ENCODE peak calls at places on chromosomes 12 and 14, in eight cellular contexts. T, G, O, X, D, E, I and L are unnamed samples.

GRCh38 chr12:14283489-14284144 is 81.9 kb upstream of the ATF7IP start:
- DNase-seq in T (peak; percentile 76), I (no peak), O (no peak), G (peak; percentile 86), X (no peak), E (no peak), D (no peak), L (no peak)

GRCh38 chr12:45304514-45305178 is 88.8 kb downstream of the ANO6 start:
- DNase-seq in D (no peak), G (no peak), I (no peak), T (no peak), E (no peak), X (no peak), O (no peak), L (no peak)

GRCh38 chr12:103085541-103085940 is 128.1 kb downstream of the ASCL1 start:
- DNase-seq in X (no peak), E (no peak), O (no peak), G (no peak), D (no peak), T (no peak), I (no peak), L (no peak)

GRCh38 chr12:41206298-41206697 is 18.2 kb downstream of the PDZRN4 start:
- DNase-seq in G (no peak), O (no peak), T (no peak), D (no peak), E (no peak), I (no peak), X (no peak), L (no peak)

GRCh38 chr14:26963696-26964095 is 365.9 kb upstream of the NOVA1 start:
- DNase-seq in G (no peak), D (no peak), X (no peak), T (no peak), I (no peak), O (no peak), E (no peak), L (no peak)

GRCh38 chr14:76894308-76894707 is 68.1 kb downstream of the LRRC74A start:
- DNase-seq in T (no peak), E (no peak), D (no peak), O (no peak), I (peak; percentile 64), G (peak; percentile 35), X (no peak), L (no peak)

GRCh38 chr12:116532986-116533342 is 26.2 kb upstream of the MAP1LC3B2 start:
- DNase-seq in O (no peak), T (no peak), X (no peak), E (no peak), I (no peak), G (no peak), D (no peak), L (no peak)

GRCh38 chr12:100127766-100128508 is 14.7 kb downstream of the BLTP3B start:
- DNase-seq in O (no peak), E (no peak), D (no peak), I (no peak), X (no peak), G (no peak), T (no peak), L (no peak)

GRCh38 chr14:44846232-44846824 is 115.4 kb downstream of the KLHL28 start:
- DNase-seq in D (no peak), G (peak; percentile 72), T (peak; percentile 27), I (peak; percentile 20), O (no peak), X (no peak), E (peak; percentile 28), L (peak; percentile 39)

GRCh38 chr12:125568306-125568705 is 503.1 kb downstream of the AACS start:
- DNase-seq in T (no peak), D (no peak), X (no peak), O (no peak), I (no peak), G (no peak), E (no peak), L (no peak)

GRCh38 chr12:55717397-55718007 is 1.7 kb downstream of the BLOC1S1 start:
- DNase-seq in D (no peak), E (no peak), G (no peak), I (peak; percentile 34), T (no peak), X (no peak), O (peak; percentile 63), L (no peak)

GRCh38 chr14:93113678-93114067 is 2.1 kb downstream of the ITPK1 start:
- DNase-seq in G (peak; percentile 48), O (no peak), X (peak; percentile 78), I (no peak), T (no peak), E (no peak), D (no peak), L (no peak)

GRCh38 chr12:124914392-124915248 is at the start of gene UBC:
- DNase-seq in G (peak; percentile 95), D (peak; percentile 98), E (peak; percentile 87), X (peak; percentile 97), O (peak; percentile 95), I (peak; percentile 84), T (no peak), L (no peak)

GRCh38 chr12:91556909-91557308 is 374.3 kb upstream of the DCN start:
- DNase-seq in I (no peak), O (no peak), T (no peak), D (no peak), X (no peak), G (no peak), E (no peak), L (no peak)

GRCh38 chr14:75222208-75222701 is 45.8 kb upstream of the TMED10 start:
- DNase-seq in G (peak; percentile 38), E (no peak), I (no peak), D (no peak), T (peak; percentile 53), X (peak; percentile 79), O (no peak), L (no peak)

GRCh38 chr12:75863475-75863874 is 168.1 kb downstream of the PHLDA1 start:
- DNase-seq in O (no peak), X (no peak), T (no peak), G (no peak), I (no peak), E (no peak), D (no peak), L (no peak)

GRCh38 chr14:36827861-36828260 is 166.2 kb downstream of the PAX9 start:
- DNase-seq in O (no peak), X (no peak), I (no peak), E (no peak), G (no peak), T (no peak), D (no peak), L (no peak)

GRCh38 chr14:34713681-34714319 is 593 bp downstream of the CFL2 start:
- DNase-seq in T (no peak), I (peak; percentile 7), O (peak; percentile 37), G (peak; percentile 33), E (no peak), X (no peak), D (no peak), L (no peak)
- TF ChIP-seq POLR2AphosphoS5 in T (peak; percentile 29), I (no peak), O (peak; percentile 63), G (no peak), E (no peak), X (no peak), D (peak; percentile 95), L (no peak)

DNA sequence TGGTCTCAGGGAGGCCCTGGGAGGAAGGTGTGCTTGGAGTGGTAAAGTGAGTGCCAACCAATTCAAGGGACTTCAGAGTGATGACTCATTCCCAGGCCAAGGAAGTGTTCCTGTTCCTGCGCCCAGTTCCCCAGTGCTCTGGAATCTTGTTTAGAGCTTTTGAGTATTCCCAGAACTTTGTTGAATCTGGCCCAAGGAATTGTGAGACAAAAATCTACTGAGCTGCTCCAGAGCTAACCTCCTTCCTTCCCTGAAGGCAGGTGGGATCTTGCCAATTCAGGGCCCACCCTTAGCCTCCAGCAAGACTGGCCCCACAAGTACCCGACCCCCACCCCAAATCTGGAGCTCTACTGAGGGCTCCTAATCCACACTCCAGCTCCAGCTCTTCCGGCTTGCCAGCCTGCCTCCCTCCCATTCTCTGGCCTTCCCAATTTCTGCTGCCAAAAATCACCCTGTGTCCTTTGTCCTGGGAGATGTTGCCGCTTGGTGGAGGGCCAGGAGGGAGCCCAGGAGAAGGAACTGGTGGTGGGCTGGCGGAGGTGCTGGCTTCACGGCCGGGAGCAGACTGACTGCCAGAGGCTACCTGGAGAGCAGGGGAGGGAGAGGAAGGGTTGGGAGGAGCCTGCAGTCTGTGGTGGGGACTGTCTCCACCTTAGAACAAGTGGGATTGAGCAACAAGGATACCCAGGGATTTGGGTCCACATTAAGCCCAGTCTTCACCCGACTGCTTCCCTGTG is 2.0 kb upstream of the ATN1 start:
- DNase-seq in I (no peak), G (peak; percentile 91), O (peak; percentile 76), X (peak; percentile 74), E (peak; percentile 90), T (no peak), D (no peak), L (peak; percentile 46)
- H3K27ac ChIP-seq in I (peak overlapping the region; percentile 39), G (peak overlapping the region; percentile 100), O (peak overlapping the region; percentile 97), X (peak overlapping the region; percentile 86), E (peak overlapping the region; percentile 99), T (no peak overlapping the region), D (peak overlapping the region; percentile 99), L (peak overlapping the region; percentile 96)

GRCh38 chr12:29639893-29640495 is 142.5 kb upstream of the OVCH1 start:
- DNase-seq in T (no peak), O (no peak), X (no peak), G (no peak), I (no peak), E (no peak), D (no peak), L (no peak)

GRCh38 chr12:29638528-29638927 is 141.0 kb upstream of the OVCH1 start:
- DNase-seq in T (no peak), D (no peak), G (no peak), X (no peak), O (no peak), E (no peak), I (no peak), L (no peak)

GRCh38 chr12:29644536-29645162 is 139.1 kb downstream of the TMTC1 start:
- DNase-seq in I (no peak), O (no peak), G (no peak), X (no peak), E (no peak), D (no peak), T (no peak), L (no peak)

DNA sequence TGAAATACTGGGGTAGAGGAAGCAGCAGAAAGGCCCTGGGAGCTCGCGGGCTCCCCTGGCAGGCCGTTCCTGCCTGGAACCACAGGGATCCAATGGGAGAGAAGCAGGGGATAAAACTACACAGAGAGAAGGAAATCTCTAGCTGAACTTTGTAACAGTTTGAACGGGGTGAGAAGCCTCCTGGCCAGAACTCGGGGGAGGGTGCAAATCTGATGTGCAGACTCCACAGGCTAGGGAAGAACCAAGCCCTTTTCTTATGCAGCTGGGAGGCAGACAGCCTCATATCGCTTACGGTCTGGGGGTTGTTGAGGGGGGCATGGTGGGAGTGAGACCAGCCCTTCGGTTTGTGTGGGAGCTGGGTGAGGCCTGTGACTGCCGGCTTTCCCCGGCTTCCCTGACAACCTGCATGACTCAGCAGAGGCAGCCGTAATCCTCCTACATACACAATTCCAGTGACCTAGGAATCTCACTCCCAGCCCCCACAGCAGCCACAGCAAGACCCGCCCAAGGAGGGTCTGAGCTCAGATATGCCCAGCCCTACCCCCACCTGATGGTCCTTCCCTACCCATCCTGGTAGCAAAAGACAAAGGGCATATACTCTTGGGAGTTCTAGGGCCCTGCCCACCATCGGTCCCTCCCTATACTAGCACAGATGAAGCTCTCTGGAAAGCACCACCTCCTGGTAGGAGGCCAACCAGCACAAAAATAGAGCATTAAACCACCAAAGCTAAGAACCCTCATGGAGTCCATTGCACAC is 143.0 kb downstream of the TMTC1 start:
- DNase-seq in X (no peak), O (no peak), G (peak; percentile 19), E (peak; percentile 18), I (no peak), T (no peak), D (no peak), L (no peak)
- TF ChIP-seq CTCF in X (no peak), O (no peak), G (no peak), E (no peak), I (no peak), T (no peak), D (no peak), L (no peak)

GRCh38 chr14:60642270-60642789 is 6.9 kb downstream of the SIX1 start:
- DNase-seq in O (no peak), T (no peak), X (no peak), D (no peak), G (peak; percentile 84), I (no peak), E (no peak), L (no peak)
- TF ChIP-seq POLR2AphosphoS5 in O (no peak), T (no peak), X (no peak), D (no peak), G (peak; percentile 22), I (no peak), E (no peak), L (no peak)